ENCODE peak calls at places on chromosomes 5 and 9, in eight cellular contexts. E is nephron progenitor cell; F is Calu3; R is CD4-positive, alpha-beta T cell; Z is GM20000; U is tibial artery; P is AG09309; V is activated CD8-positive, alpha-beta T cell treated with anti-CD3 and anti-CD28 coated beads for 36 hours. N is an unnamed sample.

GRCh38 chr5:177474094-177474493 is 660 bp upstream of the DBN1 start:
- DNase-seq in Z (no peak), R (no peak), U (no peak), P (no peak), E (no peak), V (no peak), F (no peak), N (no peak)

GRCh38 chr5:149028161-149028560 is 34.7 kb downstream of the SH3TC2 start:
- DNase-seq in V (no peak), F (no peak), U (no peak), Z (no peak), E (no peak), P (no peak), R (no peak), N (no peak)

GRCh38 chr5:177545487-177546261 is 8.7 kb downstream of the FAM193B start:
- DNase-seq in P (peak; percentile 83), V (no peak), R (no peak), F (no peak), U (peak; percentile 84), Z (no peak), E (no peak), N (peak; percentile 86)

GRCh38 chr9:103839197-103839596 is 254.9 kb upstream of the SMC2 start:
- DNase-seq in F (no peak), P (no peak), Z (no peak), U (no peak), E (no peak), R (no peak), V (no peak), N (no peak)

GRCh38 chr9:124062172-124062571 is 50.6 kb downstream of the LHX2 start:
- DNase-seq in P (no peak), F (no peak), Z (no peak), U (no peak), V (no peak), E (no peak), R (no peak), N (no peak)

GRCh38 chr5:142816577-142816976 is 46.4 kb downstream of the ARHGAP26 start:
- DNase-seq in Z (no peak), P (no peak), U (peak; percentile 67), R (no peak), F (peak; percentile 68), E (no peak), V (no peak), N (no peak)

GRCh38 chr9:19552693-19553092 is 143.9 kb downstream of the ACER2 start:
- DNase-seq in U (no peak), V (no peak), Z (no peak), F (no peak), P (no peak), R (no peak), E (no peak), N (no peak)

GRCh38 chr9:124010303-124010664 is 1.3 kb upstream of the LHX2 start:
- DNase-seq in E (no peak), V (no peak), P (no peak), Z (no peak), F (no peak), R (no peak), U (no peak), N (no peak)

GRCh38 chr9:89961616-89962341 is 357.0 kb downstream of the GADD45G start:
- DNase-seq in P (no peak), V (peak; percentile 7), R (no peak), F (no peak), E (no peak), Z (no peak), U (no peak), N (no peak)

GRCh38 chr9:68844623-68845612 is 139.9 kb downstream of the PIP5K1B start:
- DNase-seq in R (peak; percentile 7), P (no peak), V (peak; percentile 59), U (peak; percentile 36), F (peak; percentile 37), E (peak; percentile 57), Z (peak; percentile 48), N (peak; percentile 53)

GRCh38 chr5:168529361-168530234 is 493 bp downstream of the FBLL1 start:
- DNase-seq in E (peak; percentile 45), V (peak; percentile 7), P (no peak), Z (no peak), R (no peak), U (no peak), F (peak; percentile 36), N (no peak)

GRCh38 chr5:120734033-120734432 is 269.9 kb downstream of the PRR16 start:
- DNase-seq in E (peak; percentile 5), F (no peak), P (no peak), V (no peak), Z (no peak), U (no peak), R (no peak), N (no peak)

GRCh38 chr5:98750693-98751092 is 22.8 kb upstream of the RGMB start:
- DNase-seq in F (peak; percentile 27), E (no peak), Z (no peak), U (no peak), P (no peak), V (peak; percentile 19), R (no peak), N (no peak)

GRCh38 chr5:65981548-65981947 is 55.2 kb downstream of the ERBIN start:
- DNase-seq in U (no peak), F (no peak), E (no peak), R (no peak), Z (no peak), V (no peak), P (no peak), N (no peak)

GRCh38 chr9:129413537-129414376 is 207.1 kb downstream of the C9orf50 start:
- DNase-seq in F (peak; percentile 98), U (peak; percentile 100), R (peak; percentile 99), P (peak; percentile 74), Z (peak; percentile 100), V (peak; percentile 99), E (peak; percentile 99), N (peak; percentile 99)
- TF ChIP-seq CTCF in F (no peak), U (no peak), R (no peak), P (no peak), Z (no peak), V (no peak), E (no peak), N (no peak)

DNA sequence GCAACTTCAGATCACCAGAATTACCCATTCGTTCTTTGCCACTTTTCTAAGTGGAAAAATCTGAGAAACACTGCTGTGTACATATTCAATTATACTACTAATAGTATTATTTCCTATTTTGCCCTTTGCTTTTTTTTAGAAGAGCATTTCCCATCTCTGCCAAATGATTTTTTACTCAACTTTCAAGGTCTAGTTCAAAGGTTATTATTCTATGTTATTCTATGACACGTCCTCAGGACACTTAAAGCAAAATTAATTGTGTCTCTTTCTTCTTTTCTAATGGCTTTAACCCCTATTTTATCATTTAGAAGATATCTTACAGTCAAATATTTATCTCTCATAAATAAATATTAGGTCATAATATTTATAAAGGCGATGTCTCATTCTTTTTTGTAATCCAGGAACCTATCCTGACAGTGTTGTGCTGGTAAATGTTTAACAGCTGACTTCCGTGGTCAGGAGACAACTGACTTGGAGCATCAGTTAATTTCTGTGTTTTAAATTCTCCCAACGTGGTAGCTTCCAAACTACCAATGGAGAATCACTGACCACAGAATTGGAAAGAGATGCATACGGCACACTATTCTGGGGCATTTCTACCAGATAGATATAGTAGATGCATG is 375.2 kb downstream of the ARRDC3 start:
- DNase-seq in E (no peak), R (no peak), F (no peak), V (no peak), Z (no peak), P (no peak), U (no peak), N (no peak)
- TF ChIP-seq CTCF in E (no peak), R (no peak), F (no peak), V (no peak), Z (no peak), P (no peak), U (no peak), N (no peak)

DNA sequence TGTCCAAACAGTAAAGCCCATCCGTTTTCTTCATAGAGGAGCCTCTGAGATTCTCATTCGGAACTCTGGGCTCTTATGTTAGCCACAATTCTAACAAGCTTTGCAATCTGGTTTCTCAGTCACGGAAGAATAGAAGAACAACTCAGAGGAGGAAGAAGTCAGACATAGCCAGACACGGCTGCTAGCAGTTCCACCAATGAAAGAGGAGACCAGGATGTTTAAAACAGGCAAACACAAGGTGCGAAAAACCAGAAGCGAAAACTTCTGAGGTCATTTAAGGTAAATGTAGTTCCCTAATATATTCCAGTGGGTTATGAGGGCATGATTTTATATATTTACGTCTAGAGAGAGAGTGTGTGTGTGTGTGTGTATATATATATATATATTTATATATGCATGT is 34.1 kb upstream of the GDNF start:
- DNase-seq in Z (no peak), E (no peak), R (no peak), P (no peak), V (no peak), F (no peak), U (no peak), N (no peak)
- TF ChIP-seq CTCF in Z (no peak), E (no peak), R (no peak), P (no peak), V (no peak), F (no peak), U (no peak), N (no peak)

GRCh38 chr5:173917788-173918786 is 29.9 kb downstream of the CPEB4 start:
- DNase-seq in V (peak; percentile 71), Z (peak; percentile 65), R (peak; percentile 46), P (peak; percentile 68), F (peak; percentile 58), E (peak; percentile 46), U (peak; percentile 58), N (peak; percentile 51)
- TF ChIP-seq CTCF in V (no peak), Z (no peak), R (no peak), P (no peak), F (no peak), E (no peak), U (no peak), N (no peak)

DNA sequence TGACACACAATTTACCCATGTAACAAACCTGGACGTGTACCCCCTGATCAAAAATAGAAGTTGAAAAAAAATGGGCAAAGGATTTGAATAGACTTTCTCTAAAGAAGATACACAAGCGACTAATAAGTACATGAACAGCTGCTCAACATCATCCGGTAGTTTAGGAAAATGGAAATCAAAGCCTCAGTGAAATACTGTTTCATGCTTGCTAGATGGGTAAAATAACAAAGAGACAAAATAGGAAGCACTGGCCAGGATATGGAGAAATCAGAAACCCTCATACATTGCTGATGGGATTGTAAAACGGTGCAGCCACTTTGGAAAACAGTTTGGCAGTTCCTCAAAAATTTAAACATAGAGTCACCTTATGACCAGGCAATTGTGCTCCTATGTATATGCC is 65.0 kb upstream of the SUB1 start:
- DNase-seq in E (no peak), V (no peak), Z (no peak), U (no peak), R (no peak), P (no peak), F (no peak), N (no peak)
- TF ChIP-seq CTCF in E (no peak), V (no peak), Z (no peak), U (no peak), R (no peak), P (no peak), F (no peak), N (no peak)

N was measured in CD14-positive monocyte.